ENCODE peak calls at places on chromosomes 2 and 18, in eight cellular contexts. G is adipocyte; L is OCI-LY7; H is activated CD4-positive, CD25-positive, alpha-beta regulatory T cell treated with anti-CD3 and anti-CD28 coated beads, Interleukin-2, amount 50 U/mL, for 72 hours; O is endothelial cell; A is GM03348; E is head of caudate nucleus; V is iPS-NIHi11. X is an unnamed sample.

GRCh38 chr18:23208600-23208999 is 73.3 kb downstream of the CABLES1 start:
- DNase-seq in G (no peak), L (no peak), H (no peak), O (no peak), A (no peak), E (no peak), V (no peak), X (no peak)

GRCh38 chr18:2486426-2486825 is 84.9 kb downstream of the METTL4 start:
- DNase-seq in G (no peak), L (no peak), H (no peak), O (no peak), A (no peak), E (no peak), V (no peak), X (no peak)

GRCh38 chr2:234286118-234286598 is 210.7 kb downstream of the ARL4C start:
- DNase-seq in G (no peak), L (no peak), H (no peak), O (no peak), A (no peak), E (no peak), V (no peak), X (no peak)

GRCh38 chr2:232333361-232334135 is 45.0 kb upstream of the ALPP start:
- DNase-seq in G (peak), L (peak), H (peak), O (peak), A (no peak), E (peak), V (peak), X (peak)

GRCh38 chr2:37456479-37456878 is 112.0 kb downstream of the QPCT start:
- DNase-seq in G (no peak), L (peak), H (no peak), O (no peak), A (no peak), E (no peak), V (no peak), X (no peak)

GRCh38 chr2:129329574-129329973 is 649.9 kb upstream of the RAB6C start:
- DNase-seq in G (no peak), L (no peak), H (no peak), O (no peak), A (no peak), E (no peak), V (no peak), X (no peak)

GRCh38 chr2:16774091-16774490 is 108.5 kb upstream of the CYRIA start:
- DNase-seq in G (peak), L (no peak), H (no peak), O (no peak), A (no peak), E (no peak), V (no peak), X (no peak)

GRCh38 chr2:106581755-106582430 is 94.7 kb downstream of the CD8B2 start:
- DNase-seq in G (peak), L (peak), H (peak), O (peak), A (peak), E (peak), V (peak), X (no peak)

GRCh38 chr2:10414000-10414451 is 34.1 kb downstream of the ODC1 start:
- DNase-seq in G (no peak), L (no peak), H (no peak), O (no peak), A (peak), E (no peak), V (no peak), X (no peak)

GRCh38 chr2:233542507-233542906 is 24.1 kb downstream of the USP40 start:
- DNase-seq in G (peak), L (no peak), H (no peak), O (no peak), A (peak), E (no peak), V (no peak), X (no peak)

GRCh38 chr2:228180126-228181097 is 1.1 kb downstream of the SPHKAP start:
- DNase-seq in G (peak), L (no peak), H (no peak), O (peak), A (peak), E (no peak), V (peak), X (no peak)

GRCh38 chr2:10448208-10448645 is at the start of gene ODC1:
- DNase-seq in G (peak), L (peak), H (peak), O (peak), A (peak), E (peak), V (no peak), X (peak)

GRCh38 chr2:191691898-191692297 is 14.0 kb downstream of the NABP1 start:
- DNase-seq in G (no peak), L (no peak), H (no peak), O (no peak), A (no peak), E (no peak), V (no peak), X (no peak)

GRCh38 chr18:46387426-46388131 is 269.4 kb downstream of the LOXHD1 start:
- DNase-seq in G (peak), L (no peak), H (no peak), O (no peak), A (no peak), E (no peak), V (peak), X (no peak)

GRCh38 chr18:2854871-2855270 is 8.1 kb downstream of the EMILIN2 start:
- DNase-seq in G (peak), L (no peak), H (no peak), O (no peak), A (peak), E (no peak), V (no peak), X (peak)

GRCh38 chr2:37414470-37414949 is 70.1 kb downstream of the QPCT start:
- DNase-seq in G (peak), L (peak), H (no peak), O (no peak), A (peak), E (no peak), V (peak), X (no peak)

GRCh38 chr2:64291181-64291580 is 147.0 kb upstream of the PELI1 start:
- DNase-seq in G (peak), L (no peak), H (no peak), O (no peak), A (peak), E (no peak), V (no peak), X (no peak)

GRCh38 chr18:58831610-58832009 is 33.1 kb upstream of the ZNF532 start:
- DNase-seq in G (peak), L (no peak), H (no peak), O (no peak), A (peak), E (no peak), V (no peak), X (no peak)

GRCh38 chr2:194182888-194183287 is 1474.1 kb upstream of the SLC39A10 start:
- DNase-seq in G (no peak), L (no peak), H (no peak), O (no peak), A (no peak), E (no peak), V (no peak), X (no peak)